ENCODE peak calls at places on chromosomes 6 and 20, in ten cellular contexts. One of them, this sample, is unnamed.

GRCh38 chr6:127952176-127952575 is 51.3 kb upstream of the THEMIS start:
- DNase-seq in neural crest cell: no peak
- DNase-seq in A673: no peak
- DNase-seq in fibroblast of lung: no peak
- DNase-seq in Calu3: no peak
- DNase-seq in fibroblast of the aortic adventitia: no peak
- DNase-seq in lower lobe of right lung: no peak
- DNase-seq in SK-N-SH: no peak
- DNase-seq in tibial artery: no peak
- DNase-seq in fibroblast of pulmonary artery: no peak
- DNase-seq in this sample: no peak

GRCh38 chr20:38270869-38271608 is 10.5 kb upstream of the KIAA1755 start:
- DNase-seq in fibroblast of the aortic adventitia: peak; percentile 99
- DNase-seq in neural crest cell: no peak
- DNase-seq in SK-N-SH: no peak
- DNase-seq in lower lobe of right lung: no peak
- DNase-seq in Calu3: peak; percentile 74
- DNase-seq in tibial artery: peak; percentile 68
- DNase-seq in fibroblast of pulmonary artery: peak; percentile 95
- DNase-seq in A673: no peak
- DNase-seq in fibroblast of lung: peak; percentile 99
- DNase-seq in this sample: no peak

GRCh38 chr6:157761331-157761921 is 61.6 kb upstream of the SNX9 start:
- DNase-seq in SK-N-SH: no peak
- DNase-seq in fibroblast of the aortic adventitia: no peak
- DNase-seq in fibroblast of pulmonary artery: peak; percentile 74
- DNase-seq in A673: no peak
- DNase-seq in Calu3: no peak
- DNase-seq in lower lobe of right lung: no peak
- DNase-seq in neural crest cell: no peak
- DNase-seq in fibroblast of lung: peak; percentile 90
- DNase-seq in tibial artery: no peak
- DNase-seq in this sample: no peak

GRCh38 chr6:85593438-85594196 is at the start of gene SNX14:
- DNase-seq in fibroblast of pulmonary artery: peak; percentile 97
- DNase-seq in neural crest cell: peak; percentile 79
- DNase-seq in lower lobe of right lung: peak; percentile 98
- DNase-seq in tibial artery: peak; percentile 93
- DNase-seq in A673: peak; percentile 90
- DNase-seq in fibroblast of lung: peak; percentile 95
- DNase-seq in SK-N-SH: peak; percentile 94
- DNase-seq in Calu3: peak; percentile 93
- DNase-seq in fibroblast of the aortic adventitia: peak; percentile 96
- DNase-seq in this sample: peak; percentile 90

GRCh38 chr20:32780749-32781402 is 18.7 kb downstream of the DNMT3B start:
- DNase-seq in neural crest cell: peak; percentile 41
- DNase-seq in Calu3: no peak
- DNase-seq in lower lobe of right lung: no peak
- DNase-seq in fibroblast of lung: no peak
- DNase-seq in fibroblast of the aortic adventitia: no peak
- DNase-seq in tibial artery: no peak
- DNase-seq in SK-N-SH: no peak
- DNase-seq in A673: peak; percentile 81
- DNase-seq in fibroblast of pulmonary artery: no peak
- DNase-seq in this sample: no peak

GRCh38 chr6:113018351-113019151 is 671.4 kb downstream of the RFPL4B start:
- DNase-seq in fibroblast of pulmonary artery: peak; percentile 91
- DNase-seq in lower lobe of right lung: no peak
- DNase-seq in Calu3: no peak
- DNase-seq in fibroblast of the aortic adventitia: peak; percentile 96
- DNase-seq in neural crest cell: no peak
- DNase-seq in SK-N-SH: no peak
- DNase-seq in tibial artery: peak; percentile 34
- DNase-seq in A673: no peak
- DNase-seq in fibroblast of lung: peak; percentile 100
- DNase-seq in this sample: no peak

GRCh38 chr6:56091159-56091869 is 156.1 kb downstream of the COL21A1 start:
- DNase-seq in tibial artery: no peak
- DNase-seq in fibroblast of pulmonary artery: peak; percentile 88
- DNase-seq in lower lobe of right lung: no peak
- DNase-seq in A673: peak; percentile 71
- DNase-seq in fibroblast of the aortic adventitia: peak; percentile 89
- DNase-seq in fibroblast of lung: peak; percentile 96
- DNase-seq in neural crest cell: no peak
- DNase-seq in SK-N-SH: no peak
- DNase-seq in Calu3: peak; percentile 4
- DNase-seq in this sample: no peak

GRCh38 chr6:41441598-41442205 is 104.5 kb upstream of the FOXP4 start:
- DNase-seq in lower lobe of right lung: peak; percentile 8
- DNase-seq in SK-N-SH: no peak
- DNase-seq in fibroblast of the aortic adventitia: no peak
- DNase-seq in fibroblast of lung: no peak
- DNase-seq in Calu3: no peak
- DNase-seq in tibial artery: no peak
- DNase-seq in neural crest cell: no peak
- DNase-seq in A673: no peak
- DNase-seq in fibroblast of pulmonary artery: no peak
- DNase-seq in this sample: no peak

GRCh38 chr6:98039876-98040605 is 757.0 kb upstream of the MMS22L start:
- DNase-seq in lower lobe of right lung: no peak
- DNase-seq in SK-N-SH: no peak
- DNase-seq in fibroblast of lung: peak; percentile 26
- DNase-seq in tibial artery: no peak
- DNase-seq in fibroblast of pulmonary artery: peak; percentile 8
- DNase-seq in Calu3: no peak
- DNase-seq in A673: peak; percentile 63
- DNase-seq in fibroblast of the aortic adventitia: no peak
- DNase-seq in neural crest cell: no peak
- DNase-seq in this sample: no peak

GRCh38 chr20:32855387-32855786 is 3.3 kb upstream of the EFCAB8 start:
- DNase-seq in fibroblast of pulmonary artery: no peak
- DNase-seq in A673: no peak
- DNase-seq in lower lobe of right lung: no peak
- DNase-seq in fibroblast of the aortic adventitia: no peak
- DNase-seq in tibial artery: no peak
- DNase-seq in SK-N-SH: no peak
- DNase-seq in fibroblast of lung: no peak
- DNase-seq in neural crest cell: no peak
- DNase-seq in Calu3: no peak
- DNase-seq in this sample: no peak

GRCh38 chr6:137133136-137133535 is 40.3 kb downstream of the IL22RA2 start:
- DNase-seq in Calu3: no peak
- DNase-seq in fibroblast of pulmonary artery: no peak
- DNase-seq in fibroblast of lung: no peak
- DNase-seq in SK-N-SH: no peak
- DNase-seq in fibroblast of the aortic adventitia: no peak
- DNase-seq in tibial artery: no peak
- DNase-seq in neural crest cell: no peak
- DNase-seq in lower lobe of right lung: no peak
- DNase-seq in A673: no peak
- DNase-seq in this sample: no peak

GRCh38 chr6:95596021-95596420 is 18.7 kb downstream of the MANEA start:
- DNase-seq in A673: no peak
- DNase-seq in SK-N-SH: no peak
- DNase-seq in lower lobe of right lung: no peak
- DNase-seq in Calu3: peak; percentile 20
- DNase-seq in fibroblast of pulmonary artery: no peak
- DNase-seq in tibial artery: no peak
- DNase-seq in neural crest cell: no peak
- DNase-seq in fibroblast of the aortic adventitia: no peak
- DNase-seq in fibroblast of lung: no peak
- DNase-seq in this sample: no peak

GRCh38 chr20:21607971-21608735 is 94.3 kb upstream of the NKX2-2 start:
- DNase-seq in fibroblast of lung: no peak
- DNase-seq in SK-N-SH: peak; percentile 28
- DNase-seq in fibroblast of the aortic adventitia: no peak
- DNase-seq in fibroblast of pulmonary artery: no peak
- DNase-seq in tibial artery: no peak
- DNase-seq in lower lobe of right lung: peak; percentile 68
- DNase-seq in Calu3: peak; percentile 57
- DNase-seq in A673: peak; percentile 86
- DNase-seq in neural crest cell: no peak
- DNase-seq in this sample: no peak

GRCh38 chr20:57996936-57997629 is 231.4 kb downstream of the ANKRD60 start:
- DNase-seq in neural crest cell: no peak
- DNase-seq in SK-N-SH: no peak
- DNase-seq in tibial artery: no peak
- DNase-seq in fibroblast of pulmonary artery: peak; percentile 6
- DNase-seq in Calu3: peak; percentile 60
- DNase-seq in fibroblast of lung: peak; percentile 85
- DNase-seq in lower lobe of right lung: no peak
- DNase-seq in A673: no peak
- DNase-seq in fibroblast of the aortic adventitia: peak; percentile 6
- DNase-seq in this sample: no peak

GRCh38 chr20:57998981-57999464 is 229.4 kb downstream of the ANKRD60 start:
- DNase-seq in lower lobe of right lung: no peak
- DNase-seq in fibroblast of lung: no peak
- DNase-seq in fibroblast of the aortic adventitia: no peak
- DNase-seq in SK-N-SH: no peak
- DNase-seq in tibial artery: no peak
- DNase-seq in A673: no peak
- DNase-seq in fibroblast of pulmonary artery: no peak
- DNase-seq in Calu3: no peak
- DNase-seq in neural crest cell: no peak
- DNase-seq in this sample: no peak

GRCh38 chr20:57999465-58000111 is 228.9 kb downstream of the ANKRD60 start:
- DNase-seq in lower lobe of right lung: peak; percentile 58
- DNase-seq in neural crest cell: no peak
- DNase-seq in SK-N-SH: no peak
- DNase-seq in Calu3: peak; percentile 28
- DNase-seq in fibroblast of lung: no peak
- DNase-seq in fibroblast of pulmonary artery: no peak
- DNase-seq in A673: no peak
- DNase-seq in tibial artery: peak; percentile 40
- DNase-seq in fibroblast of the aortic adventitia: no peak
- DNase-seq in this sample: no peak

GRCh38 chr20:57996465-57996864 is 232.0 kb downstream of the ANKRD60 start:
- DNase-seq in fibroblast of lung: no peak
- DNase-seq in SK-N-SH: no peak
- DNase-seq in lower lobe of right lung: no peak
- DNase-seq in fibroblast of pulmonary artery: no peak
- DNase-seq in neural crest cell: no peak
- DNase-seq in Calu3: no peak
- DNase-seq in fibroblast of the aortic adventitia: no peak
- DNase-seq in A673: no peak
- DNase-seq in tibial artery: no peak
- DNase-seq in this sample: no peak

DNA sequence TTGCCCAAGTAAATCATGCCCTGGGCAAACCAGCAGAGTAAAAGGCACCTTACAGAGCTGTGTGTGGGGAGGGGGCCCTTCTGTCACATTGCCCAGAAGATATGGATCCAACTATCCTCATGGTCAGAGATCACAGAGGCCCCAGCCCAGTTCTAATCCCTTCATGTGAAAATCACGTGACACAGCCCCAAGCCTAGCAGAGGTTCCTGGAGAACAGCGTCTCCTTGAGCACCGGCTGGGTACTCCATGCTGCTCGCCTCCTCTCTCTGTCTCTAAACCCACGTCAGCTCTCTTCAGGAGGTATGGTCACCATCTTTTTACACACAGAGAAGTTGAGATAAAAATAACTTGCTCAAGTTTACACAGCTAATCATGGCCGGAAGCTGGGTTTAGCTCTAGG is 230.2 kb downstream of the ANKRD60 start:
- DNase-seq in fibroblast of pulmonary artery: no peak
- DNase-seq in Calu3: no peak
- DNase-seq in fibroblast of the aortic adventitia: no peak
- DNase-seq in tibial artery: no peak
- DNase-seq in A673: no peak
- DNase-seq in lower lobe of right lung: no peak
- DNase-seq in neural crest cell: no peak
- DNase-seq in fibroblast of lung: no peak
- DNase-seq in SK-N-SH: no peak
- DNase-seq in this sample: no peak
- TF ChIP-seq CTCF in fibroblast of pulmonary artery: no peak
- TF ChIP-seq CTCF in Calu3: no peak
- TF ChIP-seq CTCF in fibroblast of the aortic adventitia: no peak
- TF ChIP-seq CTCF in tibial artery: no peak
- TF ChIP-seq CTCF in A673: no peak
- TF ChIP-seq CTCF in lower lobe of right lung: no peak
- TF ChIP-seq CTCF in neural crest cell: no peak
- TF ChIP-seq CTCF in fibroblast of lung: no peak
- TF ChIP-seq CTCF in SK-N-SH: no peak
- TF ChIP-seq CTCF in this sample: no peak

GRCh38 chr20:12966468-12967085 is 42.2 kb upstream of the SPTLC3 start:
- DNase-seq in tibial artery: no peak
- DNase-seq in SK-N-SH: no peak
- DNase-seq in lower lobe of right lung: no peak
- DNase-seq in Calu3: no peak
- DNase-seq in A673: peak; percentile 39
- DNase-seq in neural crest cell: no peak
- DNase-seq in fibroblast of pulmonary artery: peak; percentile 70
- DNase-seq in fibroblast of lung: peak; percentile 42
- DNase-seq in fibroblast of the aortic adventitia: peak; percentile 75
- DNase-seq in this sample: no peak
- TF ChIP-seq CTCF in tibial artery: peak; percentile 48
- TF ChIP-seq CTCF in SK-N-SH: no peak
- TF ChIP-seq CTCF in lower lobe of right lung: no peak
- TF ChIP-seq CTCF in Calu3: no peak
- TF ChIP-seq CTCF in A673: peak; percentile 43
- TF ChIP-seq CTCF in neural crest cell: peak; percentile 59
- TF ChIP-seq CTCF in fibroblast of pulmonary artery: peak; percentile 60
- TF ChIP-seq CTCF in fibroblast of lung: peak; percentile 59
- TF ChIP-seq CTCF in fibroblast of the aortic adventitia: peak; percentile 68
- TF ChIP-seq CTCF in this sample: no peak

DNA sequence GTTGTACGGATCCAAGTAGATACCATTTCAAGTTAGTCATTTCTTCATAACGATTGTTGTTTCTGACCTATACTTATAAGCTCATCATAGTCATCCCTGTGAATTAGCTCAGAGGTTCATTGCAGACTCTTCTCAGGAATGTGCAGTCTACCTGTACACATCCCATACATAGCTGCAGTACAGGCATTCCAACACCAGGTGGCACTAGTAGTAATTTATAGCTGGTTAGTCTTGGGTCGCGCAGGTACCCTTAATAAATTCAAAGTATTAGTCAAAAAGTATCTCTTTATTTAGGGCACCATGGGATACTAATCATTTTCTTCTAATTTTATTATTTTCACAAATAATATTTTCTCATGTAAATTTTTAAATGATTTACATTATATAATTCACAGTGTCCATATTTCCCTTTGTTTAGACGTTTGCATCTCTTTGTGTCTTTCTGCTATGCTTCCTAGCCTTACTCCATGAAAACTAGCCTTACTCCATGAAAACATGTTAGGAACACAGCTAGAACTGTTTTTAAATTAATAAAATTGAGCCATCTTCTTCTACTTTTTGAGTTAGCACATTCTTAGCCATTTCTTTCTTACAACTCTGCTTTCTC is 128.6 kb upstream of the FAM83B start:
- DNase-seq in lower lobe of right lung: no peak
- DNase-seq in A673: peak; percentile 67
- DNase-seq in SK-N-SH: peak; percentile 29
- DNase-seq in tibial artery: peak; percentile 65
- DNase-seq in neural crest cell: peak; percentile 59
- DNase-seq in fibroblast of the aortic adventitia: peak; percentile 63
- DNase-seq in Calu3: peak; percentile 83
- DNase-seq in fibroblast of lung: peak; percentile 34
- DNase-seq in fibroblast of pulmonary artery: peak; percentile 64
- DNase-seq in this sample: peak; percentile 73
- TF ChIP-seq CTCF in lower lobe of right lung: peak; percentile 86
- TF ChIP-seq CTCF in A673: peak; percentile 91
- TF ChIP-seq CTCF in SK-N-SH: peak; percentile 91
- TF ChIP-seq CTCF in tibial artery: peak; percentile 50
- TF ChIP-seq CTCF in neural crest cell: peak; percentile 96
- TF ChIP-seq CTCF in fibroblast of the aortic adventitia: peak; percentile 92
- TF ChIP-seq CTCF in Calu3: peak; percentile 80
- TF ChIP-seq CTCF in fibroblast of lung: peak; percentile 86
- TF ChIP-seq CTCF in fibroblast of pulmonary artery: peak; percentile 95
- TF ChIP-seq CTCF in this sample: peak; percentile 94

GRCh38 chr6:10420546-10421507 is 6.0 kb upstream of the TFAP2A start:
- DNase-seq in neural crest cell: no peak
- DNase-seq in fibroblast of lung: no peak
- DNase-seq in tibial artery: no peak
- DNase-seq in SK-N-SH: no peak
- DNase-seq in A673: no peak
- DNase-seq in fibroblast of the aortic adventitia: no peak
- DNase-seq in Calu3: peak; percentile 47
- DNase-seq in fibroblast of pulmonary artery: no peak
- DNase-seq in lower lobe of right lung: no peak
- DNase-seq in this sample: peak; percentile 59
- TF ChIP-seq CTCF in neural crest cell: peak; percentile 57
- TF ChIP-seq CTCF in fibroblast of lung: no peak
- TF ChIP-seq CTCF in tibial artery: no peak
- TF ChIP-seq CTCF in SK-N-SH: peak; percentile 35
- TF ChIP-seq CTCF in A673: no peak
- TF ChIP-seq CTCF in fibroblast of the aortic adventitia: peak; percentile 19
- TF ChIP-seq CTCF in Calu3: no peak
- TF ChIP-seq CTCF in fibroblast of pulmonary artery: no peak
- TF ChIP-seq CTCF in lower lobe of right lung: no peak
- TF ChIP-seq CTCF in this sample: peak; percentile 37

This sample was measured in glutamatergic neuron.